ENCODE peak calls at places on chromosomes 7 and 10, in nine cellular contexts. O is ovary, B is A549, A is SK-N-SH, G is stomach, P is transverse colon, R is H1, H is esophagus muscularis mucosa, X is HepG2. J is an unnamed sample.

GRCh38 chr7:131909151-131909768 is 352.8 kb upstream of the PODXL start:
- DNase-seq in O (no peak), B (no peak), A (peak), G (no peak), P (peak), R (peak), H (no peak), X (no peak), J (no peak)

GRCh38 chr7:65454479-65454878 is 80.8 kb downstream of the ZNF92 start:
- DNase-seq in O (no peak), B (no peak), A (no peak), G (no peak), P (no peak), R (no peak), H (no peak), X (no peak), J (no peak)

GRCh38 chr7:144403649-144404061 is at the start of gene NOBOX:
- DNase-seq in O (no peak), B (no peak), A (no peak), G (no peak), P (no peak), R (peak), H (no peak), X (no peak), J (no peak)

GRCh38 chr7:134174797-134175261 is 47.7 kb downstream of the LRGUK start:
- DNase-seq in O (no peak), B (peak), A (no peak), G (no peak), P (no peak), R (no peak), H (no peak), X (peak), J (peak)

GRCh38 chr7:73721237-73721848 is 1.9 kb upstream of the STX1A start:
- DNase-seq in O (no peak), B (peak), A (peak), G (peak), P (peak), R (no peak), H (no peak), X (no peak), J (no peak)

GRCh38 chr10:124681626-124682552 is 62.3 kb downstream of the FAM53B start:
- DNase-seq in O (no peak), B (no peak), A (no peak), G (no peak), P (no peak), R (no peak), H (no peak), X (no peak), J (no peak)

GRCh38 chr7:56009695-56010094 is 41.5 kb downstream of the PSPH start:
- DNase-seq in O (no peak), B (no peak), A (no peak), G (peak), P (peak), R (no peak), H (no peak), X (peak), J (no peak)

GRCh38 chr7:45659496-45660139 is 85.5 kb downstream of the ADCY1 start:
- DNase-seq in O (no peak), B (no peak), A (no peak), G (peak), P (no peak), R (peak), H (peak), X (no peak), J (peak)

GRCh38 chr10:71396084-71396713 is 521 bp upstream of the CDH23 start:
- DNase-seq in O (peak), B (peak), A (peak), G (peak), P (peak), R (peak), H (no peak), X (no peak), J (peak)

GRCh38 chr7:40571796-40572195 is 437.0 kb downstream of the SUGCT start:
- DNase-seq in O (no peak), B (no peak), A (no peak), G (no peak), P (no peak), R (no peak), H (no peak), X (no peak), J (no peak)

GRCh38 chr7:151936207-151936606 is 20.0 kb upstream of the GALNTL5 start:
- DNase-seq in O (no peak), B (no peak), A (no peak), G (no peak), P (no peak), R (no peak), H (no peak), X (no peak), J (no peak)

GRCh38 chr7:37663693-37664092 is 19.9 kb upstream of the GPR141 start:
- DNase-seq in O (no peak), B (no peak), A (no peak), G (no peak), P (no peak), R (no peak), H (no peak), X (no peak), J (no peak)

GRCh38 chr7:65225422-65226006 is 148.1 kb upstream of the ZNF92 start:
- DNase-seq in O (no peak), B (no peak), A (no peak), G (no peak), P (no peak), R (no peak), H (no peak), X (no peak), J (no peak)

GRCh38 chr10:107095125-107095524 is 69.4 kb downstream of the SORCS1 start:
- DNase-seq in O (no peak), B (no peak), A (no peak), G (no peak), P (no peak), R (no peak), H (no peak), X (peak), J (no peak)

GRCh38 chr10:71780161-71780560 is 6.8 kb upstream of the VSIR start:
- DNase-seq in O (no peak), B (no peak), A (no peak), G (no peak), P (no peak), R (no peak), H (no peak), X (no peak), J (no peak)

GRCh38 chr10:103772096-103772845 is 83.1 kb downstream of the SH3PXD2A start:
- DNase-seq in O (peak), B (peak), A (peak), G (peak), P (peak), R (peak), H (peak), X (no peak), J (peak)

GRCh38 chr7:78057571-78057970 is 259.0 kb downstream of the PHTF2 start:
- DNase-seq in O (no peak), B (no peak), A (no peak), G (no peak), P (no peak), R (no peak), H (no peak), X (no peak), J (no peak)

GRCh38 chr10:49080071-49080470 is 35.3 kb downstream of the VSTM4 start:
- DNase-seq in O (no peak), B (no peak), A (no peak), G (no peak), P (no peak), R (no peak), H (no peak), X (no peak), J (peak)

GRCh38 chr7:98354052-98354451 is 46.8 kb downstream of the BAIAP2L1 start:
- DNase-seq in O (no peak), B (peak), A (no peak), G (no peak), P (no peak), R (no peak), H (no peak), X (no peak), J (no peak)

GRCh38 chr7:130611206-130611605 is 57.3 kb downstream of the COPG2 start:
- DNase-seq in O (no peak), B (no peak), A (no peak), G (no peak), P (no peak), R (no peak), H (no peak), X (no peak), J (no peak)

GRCh38 chr10:65793738-65794425 is 1132.0 kb upstream of the LRRTM3 start:
- DNase-seq in O (no peak), B (peak), A (no peak), G (peak), P (peak), R (no peak), H (no peak), X (no peak), J (peak)

DNA sequence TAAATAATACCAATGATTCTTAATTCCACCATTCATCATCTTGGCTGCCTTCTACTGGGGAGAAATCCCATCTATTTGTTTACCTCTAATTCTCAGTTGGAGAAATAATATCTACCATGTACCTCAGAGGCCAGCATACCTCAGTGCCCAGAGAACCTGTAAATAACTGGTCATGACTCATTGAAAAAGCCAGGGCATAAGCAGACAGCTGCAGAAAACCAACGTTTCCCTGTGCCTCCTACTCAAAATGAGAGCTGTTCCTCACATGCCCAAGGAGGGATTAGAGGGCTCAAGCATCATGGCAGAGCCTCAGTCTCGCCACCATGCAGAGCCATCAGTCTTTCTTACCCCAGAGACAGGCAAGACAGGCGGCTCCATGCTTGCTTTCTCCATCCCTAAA is 21.4 kb downstream of the PON1 start:
- DNase-seq in O (no peak), B (no peak), A (no peak), G (no peak), P (no peak), R (no peak), H (no peak), X (no peak), J (no peak)
- TF ChIP-seq EP300 in O (no peak), B (no peak), A (no peak), G (no peak), P (no peak), R (no peak), H (no peak), X (no peak), J (no peak)

GRCh38 chr10:93913706-93914105 is 19.9 kb downstream of the SLC35G1 start:
- DNase-seq in O (no peak), B (no peak), A (no peak), G (no peak), P (no peak), R (no peak), H (no peak), X (no peak), J (no peak)

GRCh38 chr10:93916257-93917063 is 22.7 kb downstream of the SLC35G1 start:
- DNase-seq in O (no peak), B (peak), A (peak), G (no peak), P (no peak), R (no peak), H (no peak), X (peak), J (no peak)

GRCh38 chr10:93917814-93918213 is 24.0 kb downstream of the SLC35G1 start:
- DNase-seq in O (no peak), B (no peak), A (no peak), G (no peak), P (no peak), R (no peak), H (no peak), X (no peak), J (no peak)

GRCh38 chr10:93915603-93916002 is 21.8 kb downstream of the SLC35G1 start:
- DNase-seq in O (no peak), B (no peak), A (no peak), G (no peak), P (no peak), R (no peak), H (no peak), X (no peak), J (no peak)

DNA sequence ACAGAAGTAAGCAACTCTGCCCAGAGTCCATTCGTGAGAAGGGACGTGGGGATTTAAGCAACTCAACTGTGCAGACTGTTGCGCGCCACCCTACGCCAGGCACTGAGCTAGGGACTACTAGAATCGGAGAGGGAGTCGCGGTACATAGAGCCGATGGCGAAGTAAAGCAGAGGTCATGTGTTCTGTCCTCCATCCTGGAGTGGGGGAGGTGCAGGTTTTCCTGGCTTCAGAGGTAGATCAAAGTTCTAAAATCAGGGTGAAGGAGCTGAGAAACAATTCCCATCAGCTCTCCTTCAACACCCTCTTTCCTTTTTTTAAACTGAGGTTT is 23.2 kb downstream of the SLC35G1 start:
- DNase-seq in O (no peak), B (no peak), A (no peak), G (peak), P (no peak), R (no peak), H (no peak), X (no peak), J (no peak)
- TF ChIP-seq EP300 in O (no peak), B (no peak), A (no peak), G (no peak), P (no peak), R (no peak), H (no peak), X (no peak), J (no peak)

GRCh38 chr7:25389489-25390106 is 161.3 kb upstream of the NPVF start:
- DNase-seq in O (no peak), B (peak), A (peak), G (no peak), P (peak), R (no peak), H (peak), X (peak), J (peak)
- TF ChIP-seq EP300 in O (no peak), B (no peak), A (no peak), G (no peak), P (no peak), R (no peak), H (no peak), X (no peak), J (no peak)

GRCh38 chr10:70222340-70222794 is 10.9 kb downstream of the PPA1 start:
- DNase-seq in O (no peak), B (no peak), A (no peak), G (no peak), P (no peak), R (no peak), H (no peak), X (no peak), J (no peak)
- TF ChIP-seq EP300 in O (no peak), B (no peak), A (no peak), G (no peak), P (no peak), R (no peak), H (no peak), X (no peak), J (no peak)

DNA sequence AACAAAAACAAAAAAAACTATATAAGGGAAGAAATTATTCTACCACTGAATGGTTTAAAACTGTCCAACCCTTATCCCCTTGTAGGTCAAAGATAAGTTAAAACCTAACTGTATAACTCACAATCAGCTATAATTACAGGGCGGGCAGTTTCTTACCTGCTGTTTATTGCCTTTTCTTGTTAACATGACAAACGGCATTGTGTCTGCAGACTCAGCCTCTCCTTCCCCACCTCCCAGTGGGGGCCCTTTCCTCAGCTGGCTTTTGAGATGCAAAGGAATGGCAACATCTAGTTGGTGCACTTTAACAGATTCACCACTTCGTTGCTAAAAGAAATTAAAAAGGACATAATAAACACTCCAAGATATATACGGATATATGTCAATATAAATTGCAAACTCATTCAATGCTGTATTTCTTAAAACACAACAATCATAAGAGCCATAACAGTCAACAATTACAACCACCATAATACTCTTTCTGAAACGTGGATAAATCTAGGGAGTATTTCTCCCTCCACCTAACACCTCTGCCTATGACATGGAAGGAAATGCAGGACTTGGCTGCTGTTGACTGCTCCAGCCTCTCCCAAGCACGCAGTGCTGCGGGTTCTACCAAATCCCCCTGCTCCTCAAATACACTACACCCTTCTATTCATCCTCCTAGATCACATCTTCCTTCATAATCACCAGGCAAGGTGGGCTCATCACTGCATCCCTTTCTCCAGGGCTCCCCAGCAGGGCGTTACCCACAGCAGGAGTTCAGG is 106.0 kb downstream of the UPF2 start:
- DNase-seq in O (no peak), B (no peak), A (no peak), G (no peak), P (peak), R (no peak), H (no peak), X (no peak), J (no peak)
- TF ChIP-seq EP300 in O (no peak), B (no peak), A (no peak), G (no peak), P (no peak), R (peak), H (no peak), X (no peak), J (no peak)

GRCh38 chr10:33860994-33861393 is 526.5 kb upstream of the NRP1 start:
- DNase-seq in O (no peak), B (no peak), A (no peak), G (no peak), P (no peak), R (no peak), H (peak), X (no peak), J (no peak)
- TF ChIP-seq EP300 in O (no peak), B (no peak), A (no peak), G (no peak), P (no peak), R (no peak), H (no peak), X (no peak), J (no peak)

DNA sequence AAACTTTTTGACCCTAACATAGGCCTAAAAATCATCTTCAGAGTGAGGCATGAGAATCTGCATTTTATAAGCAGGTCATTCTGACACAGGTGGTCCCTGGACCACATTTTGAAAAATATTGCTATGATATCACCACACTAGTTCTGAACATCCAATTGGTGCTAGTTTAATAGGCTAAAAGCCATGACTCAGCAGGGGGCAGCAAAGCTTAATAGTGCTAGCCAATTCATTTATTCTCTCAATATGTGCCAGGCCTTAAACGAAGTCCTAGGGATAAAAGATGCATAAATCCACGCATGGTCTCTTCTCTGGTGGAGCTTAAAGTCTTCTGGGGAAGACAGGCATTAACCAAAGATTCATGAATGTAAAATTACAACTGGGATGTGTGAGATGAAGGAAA is 10.2 kb upstream of the SLC25A28 start:
- DNase-seq in O (no peak), B (peak), A (peak), G (peak), P (peak), R (no peak), H (no peak), X (peak), J (peak)
- TF ChIP-seq EP300 in O (no peak), B (no peak), A (no peak), G (no peak), P (no peak), R (no peak), H (no peak), X (no peak), J (no peak)

J was measured in tibial nerve.